ENCODE peak calls at places on chromosomes 1 and 21, in four cellular contexts. Q is nephron progenitor cell, W is MCF 10A, T is LHCN-M2. I is an unnamed sample.

GRCh38 chr1:27416387-27417111 is 24.1 kb downstream of the GPR3 start:
- DNase-seq in Q (no peak), T (peak; percentile 90), W (peak; percentile 73), I (no peak)

GRCh38 chr1:110673197-110673701 is 1.5 kb downstream of the KCNA3 start:
- DNase-seq in Q (no peak), W (no peak), T (no peak), I (no peak)

GRCh38 chr1:9900142-9901043 is 9.7 kb downstream of the CTNNBIP1 start:
- DNase-seq in T (no peak), Q (no peak), W (no peak), I (no peak)

GRCh38 chr1:75129660-75130311 is 4.4 kb upstream of the LHX8 start:
- DNase-seq in Q (no peak), W (no peak), T (no peak), I (no peak)

GRCh38 chr1:57157818-57158606 is 192.2 kb upstream of the C8B start:
- DNase-seq in W (no peak), Q (no peak), T (no peak), I (no peak)

GRCh38 chr1:64966158-64966963 is at the start of gene JAK1:
- DNase-seq in T (peak; percentile 68), Q (peak; percentile 94), W (peak; percentile 73), I (peak; percentile 96)

GRCh38 chr1:8988618-8988967 is 37.6 kb downstream of the SLC2A7 start:
- DNase-seq in T (no peak), Q (no peak), W (no peak), I (no peak)

GRCh38 chr1:226388131-226388530 is 19.8 kb downstream of the PARP1 start:
- DNase-seq in W (no peak), T (no peak), Q (no peak), I (no peak)

GRCh38 chr21:29817450-29817849 is 122.3 kb downstream of the GRIK1 start:
- DNase-seq in T (no peak), W (no peak), Q (no peak), I (no peak)

GRCh38 chr1:18697541-18697940 is 66.9 kb downstream of the PAX7 start:
- DNase-seq in T (no peak), Q (no peak), W (no peak), I (no peak)

GRCh38 chr1:159071970-159072582 is 4.5 kb downstream of the AIM2 start:
- DNase-seq in W (peak; percentile 78), T (peak; percentile 61), Q (peak; percentile 16), I (no peak)

GRCh38 chr1:175376194-175376593 is 183.6 kb upstream of the KIAA0040 start:
- DNase-seq in Q (no peak), T (no peak), W (peak; percentile 52), I (no peak)

GRCh38 chr1:40024671-40025070 is 15.9 kb upstream of the CAP1 start:
- DNase-seq in Q (no peak), T (no peak), W (no peak), I (no peak)

GRCh38 chr1:26529655-26530539 is at the start of gene RPS6KA1:
- DNase-seq in W (peak; percentile 56), Q (peak; percentile 87), T (no peak), I (no peak)

GRCh38 chr1:23916209-23917131 is 3.3 kb upstream of the CNR2 start:
- DNase-seq in T (peak; percentile 52), Q (peak; percentile 64), W (peak; percentile 85), I (no peak)

GRCh38 chr1:150674881-150675280 is 22.1 kb downstream of the GOLPH3L start:
- DNase-seq in T (no peak), Q (no peak), W (no peak), I (no peak)

GRCh38 chr1:157360021-157360390 is 192.3 kb downstream of the FCRL5 start:
- DNase-seq in T (no peak), Q (no peak), W (no peak), I (no peak)

GRCh38 chr1:205748398-205749093 is 1.4 kb downstream of the NUCKS1 start:
- DNase-seq in T (peak; percentile 61), Q (peak; percentile 9), W (peak; percentile 89), I (no peak)

GRCh38 chr21:27536319-27536718 is 569.4 kb upstream of the ADAMTS5 start:
- DNase-seq in Q (no peak), T (peak; percentile 52), W (peak; percentile 4), I (no peak)

GRCh38 chr21:42837421-42838211 is 41.7 kb downstream of the WDR4 start:
- DNase-seq in T (no peak), W (no peak), Q (no peak), I (peak; percentile 77)

GRCh38 chr1:202807367-202807925 is 775 bp downstream of the KDM5B start:
- DNase-seq in T (no peak), W (peak; percentile 66), Q (peak; percentile 42), I (no peak)

GRCh38 chr21:39125752-39126485 is 57.3 kb downstream of the PSMG1 start:
- DNase-seq in T (peak; percentile 53), W (peak; percentile 78), Q (peak; percentile 39), I (no peak)

GRCh38 chr1:216223521-216223920 is 199.7 kb downstream of the USH2A start:
- DNase-seq in T (peak; percentile 1), W (no peak), Q (no peak), I (no peak)

GRCh38 chr1:2130871-2131289 is 63.7 kb downstream of the FAAP20 start:
- DNase-seq in T (no peak), Q (no peak), W (no peak), I (no peak)

GRCh38 chr1:33563702-33564101 is 91.3 kb downstream of the ZSCAN20 start:
- DNase-seq in W (no peak), T (no peak), Q (no peak), I (no peak)

GRCh38 chr21:45834821-45835293 is 146.7 kb upstream of the COL6A1 start:
- DNase-seq in Q (no peak), T (no peak), W (no peak), I (peak; percentile 85)

GRCh38 chr1:61978866-61979265 is 215.8 kb upstream of the L1TD1 start:
- DNase-seq in W (no peak), T (no peak), Q (no peak), I (no peak)

GRCh38 chr21:45381865-45382697 is 22.9 kb upstream of the COL18A1 start:
- DNase-seq in Q (no peak), T (no peak), W (no peak), I (peak; percentile 73)

GRCh38 chr21:42066521-42066920 is 4.6 kb upstream of the UMODL1 start:
- DNase-seq in T (no peak), W (no peak), Q (no peak), I (no peak)

GRCh38 chr1:58971629-58972140 is 187.8 kb upstream of the JUN start:
- DNase-seq in W (peak; percentile 51), Q (no peak), T (peak; percentile 68), I (no peak)

GRCh38 chr1:208270679-208271111 is 26.5 kb upstream of the PLXNA2 start:
- DNase-seq in Q (no peak), W (no peak), T (no peak), I (no peak)